ENCODE peak calls at places on chromosomes 13 and 19, in six cellular contexts. G is GM23338, W is fibroblast of pulmonary artery, B is IMR-90, Z is mucosa of descending colon, O is mesenchymal stem cell. R is an unnamed sample.

GRCh38 chr19:15456871-15457700 is 7.3 kb downstream of the RASAL3 start:
- DNase-seq in B (no peak), G (peak; percentile 99), O (no peak), Z (peak; percentile 67), W (no peak), R (no peak)

GRCh38 chr13:51995677-51996551 is 15.3 kb downstream of the ATP7B start:
- DNase-seq in G (peak; percentile 33), B (no peak), O (no peak), Z (peak; percentile 59), W (peak; percentile 67), R (no peak)

GRCh38 chr19:16542894-16543498 is 759 bp upstream of the CHERP start:
- DNase-seq in O (peak; percentile 29), B (no peak), G (no peak), W (peak; percentile 6), Z (no peak), R (peak; percentile 5)

GRCh38 chr19:54418930-54419800 is 3.9 kb downstream of the TTYH1 start:
- DNase-seq in G (no peak), B (no peak), W (no peak), O (no peak), Z (no peak), R (no peak)

GRCh38 chr13:96091164-96091931 is 1.4 kb downstream of the HS6ST3 start:
- DNase-seq in B (no peak), W (no peak), Z (no peak), O (no peak), G (peak; percentile 67), R (no peak)

GRCh38 chr13:46751811-46752635 is 44.9 kb downstream of the ESD start:
- DNase-seq in W (no peak), G (peak; percentile 13), Z (peak; percentile 18), O (no peak), B (peak; percentile 45), R (no peak)

GRCh38 chr13:32883501-32883900 is 132.7 kb upstream of the KL start:
- DNase-seq in G (no peak), B (peak; percentile 46), W (peak; percentile 38), O (no peak), Z (no peak), R (peak; percentile 34)

GRCh38 chr19:45670670-45671453 is 2.8 kb downstream of the GIPR start:
- DNase-seq in G (peak; percentile 99), B (peak; percentile 72), Z (peak; percentile 95), O (peak; percentile 88), W (peak; percentile 90), R (peak; percentile 88)

GRCh38 chr13:98530236-98530635 is 46.7 kb downstream of the STK24 start:
- DNase-seq in W (no peak), Z (no peak), G (no peak), B (no peak), O (no peak), R (no peak)

GRCh38 chr19:49391581-49392399 is 3.7 kb downstream of the KASH5 start:
- DNase-seq in G (peak; percentile 91), Z (peak; percentile 79), O (peak; percentile 73), W (peak; percentile 71), B (peak; percentile 60), R (peak; percentile 74)

GRCh38 chr19:23384166-23384565 is 11.1 kb downstream of the ZNF91 start:
- DNase-seq in Z (no peak), B (no peak), G (no peak), O (no peak), W (no peak), R (no peak)

GRCh38 chr13:27425918-27426630 is 1.7 kb downstream of the GTF3A start:
- DNase-seq in G (peak; percentile 73), Z (peak; percentile 89), O (peak; percentile 87), B (peak; percentile 69), W (peak; percentile 77), R (peak; percentile 89)

GRCh38 chr19:38142176-38143035 is 81.6 kb downstream of the DPF1 start:
- DNase-seq in W (peak; percentile 63), B (peak; percentile 28), G (peak; percentile 92), Z (peak; percentile 39), O (peak; percentile 62), R (peak; percentile 63)

GRCh38 chr13:27551563-27551962 is 68.8 kb downstream of the LNX2 start:
- DNase-seq in B (no peak), W (no peak), G (no peak), Z (no peak), O (no peak), R (peak; percentile 39)

GRCh38 chr13:42272115-42272756 is at the start of gene AKAP11:
- DNase-seq in G (peak; percentile 73), W (peak; percentile 49), O (peak; percentile 74), B (peak; percentile 28), Z (peak; percentile 57), R (peak; percentile 54)

GRCh38 chr19:5265260-5265659 is 75.4 kb downstream of the PTPRS start:
- DNase-seq in B (no peak), W (no peak), Z (no peak), G (no peak), O (no peak), R (no peak)

GRCh38 chr13:109100705-109101104 is 471.3 kb downstream of the MYO16 start:
- DNase-seq in B (no peak), Z (no peak), W (no peak), G (peak; percentile 17), O (no peak), R (peak; percentile 25)

GRCh38 chr13:40181203-40181845 is 485.1 kb downstream of the FOXO1 start:
- DNase-seq in O (peak; percentile 74), W (peak; percentile 94), B (peak; percentile 17), G (no peak), Z (no peak), R (peak; percentile 91)

GRCh38 chr19:45569619-45570421 is 14.8 kb downstream of the OPA3 start:
- DNase-seq in B (no peak), W (peak; percentile 46), Z (peak; percentile 84), O (no peak), G (peak; percentile 88), R (peak; percentile 39)

GRCh38 chr13:98279473-98280175 is 102.6 kb upstream of the RNF113B start:
- DNase-seq in Z (no peak), B (no peak), W (no peak), G (no peak), O (no peak), R (no peak)

GRCh38 chr13:52452470-52452869 is 2.0 kb upstream of the VPS36 start:
- DNase-seq in G (no peak), W (no peak), B (no peak), Z (no peak), O (no peak), R (no peak)

GRCh38 chr13:97445504-97446187 is 11.7 kb downstream of the RAP2A start:
- DNase-seq in B (no peak), G (no peak), W (no peak), Z (no peak), O (no peak), R (no peak)

GRCh38 chr13:94546071-94546839 is 49.7 kb downstream of the TGDS start:
- DNase-seq in Z (no peak), B (no peak), O (no peak), G (peak; percentile 50), W (no peak), R (no peak)

GRCh38 chr13:79126706-79127105 is 279.3 kb downstream of the RBM26 start:
- DNase-seq in O (no peak), Z (no peak), G (no peak), W (no peak), B (no peak), R (no peak)

GRCh38 chr13:113881614-113882265 is 17.9 kb upstream of the GAS6 start:
- DNase-seq in O (no peak), Z (no peak), G (no peak), B (no peak), W (no peak), R (no peak)

GRCh38 chr19:49555600-49556411 is 24.6 kb downstream of the NOSIP start:
- DNase-seq in G (peak; percentile 98), W (peak; percentile 29), Z (peak; percentile 91), B (no peak), O (peak; percentile 29), R (peak; percentile 58)

GRCh38 chr19:45477713-45478453 is 10.1 kb downstream of the FOSB start:
- DNase-seq in W (no peak), B (no peak), G (no peak), O (peak; percentile 91), Z (no peak), R (no peak)

GRCh38 chr19:38537071-38537847 is 80.5 kb downstream of the MAP4K1 start:
- DNase-seq in W (no peak), G (peak; percentile 15), O (no peak), B (no peak), Z (no peak), R (no peak)

GRCh38 chr19:19399733-19400438 is 5.6 kb upstream of the GATAD2A start:
- DNase-seq in G (no peak), O (peak; percentile 56), Z (no peak), B (peak; percentile 38), W (peak; percentile 65), R (no peak)

GRCh38 chr13:75494491-75494890 is 12.5 kb upstream of the TBC1D4 start:
- DNase-seq in W (no peak), O (no peak), G (no peak), Z (no peak), B (peak; percentile 22), R (peak; percentile 26)

GRCh38 chr19:39602224-39602623 is at the start of gene LGALS13:
- DNase-seq in O (no peak), W (no peak), Z (no peak), B (no peak), G (no peak), R (no peak)

GRCh38 chr13:25095862-25096453 is at the start of gene PABPC3:
- DNase-seq in Z (no peak), B (no peak), O (no peak), W (peak; percentile 5), G (peak; percentile 29), R (no peak)
- H3K4me3 ChIP-seq in Z (no peak within 1 kb of the TSS), B (peak within 1 kb of the TSS; percentile 37), O (peak within 1 kb of the TSS; percentile 70), W (peak within 1 kb of the TSS; percentile 34), G (no peak within 1 kb of the TSS), R (peak within 1 kb of the TSS; percentile 43)

GRCh38 chr19:35112995-35113693 is 2.5 kb upstream of the FXYD3 start:
- DNase-seq in O (no peak), W (no peak), B (no peak), Z (no peak), G (no peak), R (no peak)

GRCh38 chr19:35116085-35116801 is 620 bp downstream of the FXYD3 start:
- DNase-seq in O (no peak), Z (peak; percentile 90), G (no peak), W (no peak), B (no peak), R (no peak)

GRCh38 chr19:35115538-35115951 is at the start of gene FXYD3:
- DNase-seq in O (no peak), W (no peak), Z (peak; percentile 84), G (no peak), B (no peak), R (no peak)

GRCh38 chr19:35117017-35117570 is 1.5 kb downstream of the FXYD3 start:
- DNase-seq in W (no peak), G (no peak), B (no peak), O (no peak), Z (peak; percentile 33), R (no peak)

GRCh38 chr19:35114656-35115537 is 726 bp upstream of the FXYD3 start:
- DNase-seq in W (peak; percentile 57), B (peak; percentile 27), O (peak; percentile 47), G (peak; percentile 90), Z (peak; percentile 91), R (peak; percentile 50)
- H3K4me3 ChIP-seq in W (no peak overlapping the region), B (peak overlapping the region; percentile 1), O (peak overlapping the region; percentile 69), G (peak overlapping the region; percentile 52), Z (peak overlapping the region; percentile 12), R (peak overlapping the region; percentile 32)

GRCh38 chr19:13208131-13208963 is 58.1 kb downstream of the IER2 start:
- DNase-seq in G (no peak), Z (peak; percentile 64), O (no peak), W (peak; percentile 83), B (peak; percentile 76), R (peak; percentile 52)
- H3K4me3 ChIP-seq in G (no peak overlapping the region), Z (no peak overlapping the region), O (peak overlapping the region; percentile 61), W (peak overlapping the region; percentile 19), B (peak overlapping the region; percentile 9), R (peak overlapping the region; percentile 18)

GRCh38 chr19:47026156-47026555 is 6.5 kb downstream of the NPAS1 start:
- DNase-seq in G (no peak), Z (no peak), W (no peak), O (no peak), B (no peak), R (no peak)
- H3K4me3 ChIP-seq in G (no peak overlapping the region), Z (no peak overlapping the region), W (no peak overlapping the region), O (no peak overlapping the region), B (no peak overlapping the region), R (no peak overlapping the region)